ENCODE peak calls at places on chromosomes 12 and 14, in eight cellular contexts. One of them, this sample, is unnamed. For H3K4me1, the result is how much of the 10 kb centered on the place peaks cover.

GRCh38 chr12:41972196-41972994 is 172.3 kb downstream of the GXYLT1 start:
- DNase-seq in lower lobe of right lung: no peak
- DNase-seq in body of pancreas: no peak
- DNase-seq in Peyer's patch: no peak
- DNase-seq in right cardiac atrium: no peak
- DNase-seq in CD8-positive, alpha-beta memory T cell: no peak
- DNase-seq in GM12878: no peak
- DNase-seq in cardiac muscle cell: peak
- DNase-seq in this sample: no peak

GRCh38 chr14:103123634-103124500 is 606 bp downstream of the TNFAIP2 start:
- DNase-seq in lower lobe of right lung: peak
- DNase-seq in body of pancreas: no peak
- DNase-seq in Peyer's patch: no peak
- DNase-seq in right cardiac atrium: peak
- DNase-seq in CD8-positive, alpha-beta memory T cell: no peak
- DNase-seq in GM12878: no peak
- DNase-seq in cardiac muscle cell: peak
- DNase-seq in this sample: no peak

GRCh38 chr12:124675881-124676688 is 108.7 kb upstream of the NCOR2 start:
- DNase-seq in lower lobe of right lung: no peak
- DNase-seq in body of pancreas: no peak
- DNase-seq in Peyer's patch: no peak
- DNase-seq in right cardiac atrium: peak
- DNase-seq in CD8-positive, alpha-beta memory T cell: no peak
- DNase-seq in GM12878: no peak
- DNase-seq in cardiac muscle cell: peak
- DNase-seq in this sample: no peak

GRCh38 chr14:102241147-102241546 is 63.8 kb downstream of the MOK start:
- DNase-seq in lower lobe of right lung: no peak
- DNase-seq in body of pancreas: no peak
- DNase-seq in Peyer's patch: no peak
- DNase-seq in right cardiac atrium: no peak
- DNase-seq in CD8-positive, alpha-beta memory T cell: no peak
- DNase-seq in GM12878: no peak
- DNase-seq in cardiac muscle cell: no peak
- DNase-seq in this sample: no peak

GRCh38 chr12:119479121-119479561 is 114.4 kb upstream of the TMEM233 start:
- DNase-seq in lower lobe of right lung: no peak
- DNase-seq in body of pancreas: no peak
- DNase-seq in Peyer's patch: no peak
- DNase-seq in right cardiac atrium: no peak
- DNase-seq in CD8-positive, alpha-beta memory T cell: no peak
- DNase-seq in GM12878: no peak
- DNase-seq in cardiac muscle cell: no peak
- DNase-seq in this sample: no peak

GRCh38 chr14:40464531-40464930 is 1032.3 kb upstream of the FBXO33 start:
- DNase-seq in lower lobe of right lung: no peak
- DNase-seq in body of pancreas: no peak
- DNase-seq in Peyer's patch: no peak
- DNase-seq in right cardiac atrium: no peak
- DNase-seq in CD8-positive, alpha-beta memory T cell: no peak
- DNase-seq in GM12878: no peak
- DNase-seq in cardiac muscle cell: no peak
- DNase-seq in this sample: no peak

GRCh38 chr14:22666203-22666893 is 22.2 kb upstream of the OR6J1 start:
- DNase-seq in lower lobe of right lung: no peak
- DNase-seq in body of pancreas: no peak
- DNase-seq in Peyer's patch: no peak
- DNase-seq in right cardiac atrium: no peak
- DNase-seq in CD8-positive, alpha-beta memory T cell: no peak
- DNase-seq in GM12878: no peak
- DNase-seq in cardiac muscle cell: peak
- DNase-seq in this sample: no peak

GRCh38 chr14:81344461-81345160 is 55.5 kb downstream of the STON2 start:
- DNase-seq in lower lobe of right lung: no peak
- DNase-seq in body of pancreas: no peak
- DNase-seq in Peyer's patch: no peak
- DNase-seq in right cardiac atrium: no peak
- DNase-seq in CD8-positive, alpha-beta memory T cell: no peak
- DNase-seq in GM12878: no peak
- DNase-seq in cardiac muscle cell: no peak
- DNase-seq in this sample: no peak

GRCh38 chr12:90712671-90713070 is 242.3 kb downstream of the CCER1 start:
- DNase-seq in lower lobe of right lung: no peak
- DNase-seq in body of pancreas: no peak
- DNase-seq in Peyer's patch: no peak
- DNase-seq in right cardiac atrium: no peak
- DNase-seq in CD8-positive, alpha-beta memory T cell: no peak
- DNase-seq in GM12878: no peak
- DNase-seq in cardiac muscle cell: no peak
- DNase-seq in this sample: no peak

GRCh38 chr12:108399514-108399913 is 60.4 kb upstream of the CMKLR1 start:
- DNase-seq in lower lobe of right lung: no peak
- DNase-seq in body of pancreas: no peak
- DNase-seq in Peyer's patch: no peak
- DNase-seq in right cardiac atrium: peak
- DNase-seq in CD8-positive, alpha-beta memory T cell: no peak
- DNase-seq in GM12878: no peak
- DNase-seq in cardiac muscle cell: no peak
- DNase-seq in this sample: no peak

GRCh38 chr14:102117852-102118251 is 21.8 kb upstream of the WDR20 start:
- DNase-seq in lower lobe of right lung: no peak
- DNase-seq in body of pancreas: no peak
- DNase-seq in Peyer's patch: no peak
- DNase-seq in right cardiac atrium: no peak
- DNase-seq in CD8-positive, alpha-beta memory T cell: no peak
- DNase-seq in GM12878: no peak
- DNase-seq in cardiac muscle cell: no peak
- DNase-seq in this sample: no peak

GRCh38 chr12:31317471-31318397 is 8.2 kb downstream of the SINHCAF start:
- DNase-seq in lower lobe of right lung: no peak
- DNase-seq in body of pancreas: no peak
- DNase-seq in Peyer's patch: no peak
- DNase-seq in right cardiac atrium: no peak
- DNase-seq in CD8-positive, alpha-beta memory T cell: no peak
- DNase-seq in GM12878: no peak
- DNase-seq in cardiac muscle cell: peak
- DNase-seq in this sample: no peak

GRCh38 chr12:32516230-32516629 is 116.9 kb downstream of the FGD4 start:
- DNase-seq in lower lobe of right lung: no peak
- DNase-seq in body of pancreas: no peak
- DNase-seq in Peyer's patch: no peak
- DNase-seq in right cardiac atrium: no peak
- DNase-seq in CD8-positive, alpha-beta memory T cell: no peak
- DNase-seq in GM12878: no peak
- DNase-seq in cardiac muscle cell: no peak
- DNase-seq in this sample: no peak

GRCh38 chr12:63845726-63846125 is 1.2 kb downstream of the SRGAP1 start:
- DNase-seq in lower lobe of right lung: no peak
- DNase-seq in body of pancreas: no peak
- DNase-seq in Peyer's patch: no peak
- DNase-seq in right cardiac atrium: no peak
- DNase-seq in CD8-positive, alpha-beta memory T cell: no peak
- DNase-seq in GM12878: no peak
- DNase-seq in cardiac muscle cell: peak
- DNase-seq in this sample: no peak

GRCh38 chr12:6958609-6959375 is 7.6 kb downstream of the PTPN6 start:
- DNase-seq in lower lobe of right lung: peak
- DNase-seq in body of pancreas: no peak
- DNase-seq in Peyer's patch: peak
- DNase-seq in right cardiac atrium: peak
- DNase-seq in CD8-positive, alpha-beta memory T cell: peak
- DNase-seq in GM12878: no peak
- DNase-seq in cardiac muscle cell: no peak
- DNase-seq in this sample: no peak

GRCh38 chr14:100644784-100645183 is 57.6 kb upstream of the BEGAIN start:
- DNase-seq in lower lobe of right lung: no peak
- DNase-seq in body of pancreas: no peak
- DNase-seq in Peyer's patch: no peak
- DNase-seq in right cardiac atrium: no peak
- DNase-seq in CD8-positive, alpha-beta memory T cell: no peak
- DNase-seq in GM12878: no peak
- DNase-seq in cardiac muscle cell: no peak
- DNase-seq in this sample: no peak

GRCh38 chr12:105330938-105331804 is 680 bp downstream of the C12orf75 start:
- DNase-seq in lower lobe of right lung: no peak
- DNase-seq in body of pancreas: peak
- DNase-seq in Peyer's patch: no peak
- DNase-seq in right cardiac atrium: peak
- DNase-seq in CD8-positive, alpha-beta memory T cell: no peak
- DNase-seq in GM12878: no peak
- DNase-seq in cardiac muscle cell: no peak
- DNase-seq in this sample: no peak
- H3K27ac ChIP-seq in lower lobe of right lung: no peak
- H3K27ac ChIP-seq in body of pancreas: peak
- H3K27ac ChIP-seq in Peyer's patch: peak
- H3K27ac ChIP-seq in right cardiac atrium: no peak
- H3K27ac ChIP-seq in CD8-positive, alpha-beta memory T cell: peak
- H3K27ac ChIP-seq in GM12878: peak
- H3K27ac ChIP-seq in cardiac muscle cell: no peak
- H3K27ac ChIP-seq in this sample: no peak

GRCh38 chr12:57894577-57895292 is 46.6 kb upstream of the ATP23 start:
- DNase-seq in lower lobe of right lung: no peak
- DNase-seq in body of pancreas: no peak
- DNase-seq in Peyer's patch: no peak
- DNase-seq in right cardiac atrium: no peak
- DNase-seq in CD8-positive, alpha-beta memory T cell: no peak
- DNase-seq in GM12878: no peak
- DNase-seq in cardiac muscle cell: no peak
- DNase-seq in this sample: no peak

GRCh38 chr12:57896139-57896436 is 45.3 kb upstream of the ATP23 start:
- DNase-seq in lower lobe of right lung: no peak
- DNase-seq in body of pancreas: no peak
- DNase-seq in Peyer's patch: no peak
- DNase-seq in right cardiac atrium: no peak
- DNase-seq in CD8-positive, alpha-beta memory T cell: no peak
- DNase-seq in GM12878: no peak
- DNase-seq in cardiac muscle cell: peak
- DNase-seq in this sample: no peak

GRCh38 chr12:57896437-57897201 is 44.7 kb upstream of the ATP23 start:
- DNase-seq in lower lobe of right lung: peak
- DNase-seq in body of pancreas: peak
- DNase-seq in Peyer's patch: peak
- DNase-seq in right cardiac atrium: peak
- DNase-seq in CD8-positive, alpha-beta memory T cell: no peak
- DNase-seq in GM12878: no peak
- DNase-seq in cardiac muscle cell: peak
- DNase-seq in this sample: no peak

GRCh38 chr12:57893460-57894353 is 47.2 kb upstream of the CTDSP2 start:
- DNase-seq in lower lobe of right lung: peak
- DNase-seq in body of pancreas: peak
- DNase-seq in Peyer's patch: peak
- DNase-seq in right cardiac atrium: peak
- DNase-seq in CD8-positive, alpha-beta memory T cell: no peak
- DNase-seq in GM12878: no peak
- DNase-seq in cardiac muscle cell: peak
- DNase-seq in this sample: no peak

DNA sequence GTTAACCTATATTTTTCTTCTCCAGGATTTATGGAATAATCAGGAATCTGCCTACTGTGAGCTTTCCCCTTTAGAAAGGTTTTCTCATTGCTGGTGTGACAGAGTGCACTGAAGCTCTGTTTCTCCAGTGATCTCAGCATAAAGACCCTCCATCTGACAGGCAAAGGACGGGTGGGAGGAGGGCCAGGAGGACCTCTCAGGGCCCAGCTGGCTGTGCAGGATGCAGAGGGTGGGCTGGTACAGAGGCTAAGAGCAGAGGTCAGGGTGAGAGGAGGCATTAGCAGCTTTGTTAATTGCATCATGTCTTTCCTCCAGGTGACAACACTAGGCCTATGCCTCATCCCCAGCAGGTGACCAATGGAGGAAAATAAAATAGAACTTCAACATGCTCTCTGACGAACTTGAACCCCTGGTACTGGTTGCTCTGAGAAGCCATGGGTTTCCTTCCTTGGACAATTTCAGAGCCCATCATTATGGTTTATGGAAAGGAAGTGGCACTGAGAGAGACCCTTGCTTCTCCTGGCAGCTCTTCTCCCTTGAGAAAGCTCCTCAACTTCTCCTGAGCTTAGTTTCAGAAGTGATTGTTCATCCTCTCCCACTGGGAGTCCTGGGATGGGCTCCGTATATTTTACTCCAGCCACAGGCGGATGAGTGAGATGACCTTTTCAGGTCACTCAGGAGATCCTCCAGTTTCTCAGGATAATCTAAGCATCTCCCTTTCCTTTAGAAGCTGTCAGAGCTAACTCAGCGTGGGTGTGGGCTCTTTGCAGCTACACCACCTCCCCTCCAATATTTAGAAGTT is 45.8 kb upstream of the ATP23 start:
- DNase-seq in lower lobe of right lung: no peak
- DNase-seq in body of pancreas: no peak
- DNase-seq in Peyer's patch: no peak
- DNase-seq in right cardiac atrium: peak
- DNase-seq in CD8-positive, alpha-beta memory T cell: no peak
- DNase-seq in GM12878: no peak
- DNase-seq in cardiac muscle cell: peak
- DNase-seq in this sample: no peak
- H3K4me1 ChIP-seq in lower lobe of right lung: half or more
- H3K4me1 ChIP-seq in body of pancreas: half or more
- H3K4me1 ChIP-seq in Peyer's patch: under half
- H3K4me1 ChIP-seq in right cardiac atrium: under half
- H3K4me1 ChIP-seq in CD8-positive, alpha-beta memory T cell: half or more
- H3K4me1 ChIP-seq in GM12878: half or more
- H3K4me1 ChIP-seq in cardiac muscle cell: under half
- H3K4me1 ChIP-seq in this sample: under half

GRCh38 chr14:92653162-92653651 is 95.2 kb downstream of the LGMN start:
- DNase-seq in lower lobe of right lung: peak
- DNase-seq in body of pancreas: no peak
- DNase-seq in Peyer's patch: no peak
- DNase-seq in right cardiac atrium: no peak
- DNase-seq in CD8-positive, alpha-beta memory T cell: no peak
- DNase-seq in GM12878: no peak
- DNase-seq in cardiac muscle cell: no peak
- DNase-seq in this sample: no peak
- H3K27ac ChIP-seq in lower lobe of right lung: peak
- H3K27ac ChIP-seq in body of pancreas: peak
- H3K27ac ChIP-seq in Peyer's patch: peak
- H3K27ac ChIP-seq in right cardiac atrium: no peak
- H3K27ac ChIP-seq in CD8-positive, alpha-beta memory T cell: no peak
- H3K27ac ChIP-seq in GM12878: peak
- H3K27ac ChIP-seq in cardiac muscle cell: no peak
- H3K27ac ChIP-seq in this sample: no peak

DNA sequence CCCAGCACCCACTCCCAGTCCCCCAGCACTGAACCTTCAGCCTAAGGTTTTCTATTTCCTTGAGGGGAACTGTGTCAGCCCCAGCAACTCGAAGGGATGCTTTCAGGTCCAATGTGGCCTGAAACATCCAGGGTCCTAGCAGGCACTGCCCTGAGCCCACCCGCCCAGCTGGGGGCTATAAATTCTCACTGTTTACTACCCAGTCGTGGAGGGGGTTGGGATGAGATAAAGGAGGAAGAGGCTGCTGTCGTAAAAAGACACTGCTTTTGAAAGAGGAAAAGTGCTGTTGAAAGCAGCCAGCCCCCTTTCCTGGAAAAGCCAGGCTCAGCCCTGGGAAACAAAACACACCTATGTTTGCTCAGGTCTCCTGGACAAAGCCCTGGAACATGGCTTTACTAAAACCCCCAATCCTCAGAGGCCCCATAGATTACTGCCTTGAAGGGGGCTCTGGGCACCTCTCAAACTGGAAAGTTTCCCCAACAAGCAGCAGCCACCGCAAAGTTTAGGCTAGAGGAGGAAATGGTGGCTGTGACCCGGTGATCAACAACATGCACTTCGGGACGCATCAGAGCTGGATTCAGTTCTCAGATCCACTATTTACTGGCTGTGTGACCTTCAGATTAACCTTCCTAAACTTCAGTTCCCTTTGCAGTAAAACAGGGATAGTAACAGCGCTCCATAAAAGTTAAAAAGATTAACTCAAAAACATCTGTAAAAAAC is 51.0 kb downstream of the ACTN1 start:
- DNase-seq in lower lobe of right lung: peak
- DNase-seq in body of pancreas: no peak
- DNase-seq in Peyer's patch: no peak
- DNase-seq in right cardiac atrium: no peak
- DNase-seq in CD8-positive, alpha-beta memory T cell: no peak
- DNase-seq in GM12878: no peak
- DNase-seq in cardiac muscle cell: no peak
- DNase-seq in this sample: no peak
- H3K4me1 ChIP-seq in lower lobe of right lung: under half
- H3K4me1 ChIP-seq in body of pancreas: under half
- H3K4me1 ChIP-seq in Peyer's patch: under half
- H3K4me1 ChIP-seq in right cardiac atrium: under half
- H3K4me1 ChIP-seq in CD8-positive, alpha-beta memory T cell: under half
- H3K4me1 ChIP-seq in GM12878: under half
- H3K4me1 ChIP-seq in cardiac muscle cell: half or more
- H3K4me1 ChIP-seq in this sample: under half